ENCODE peak calls at places on chromosome 7, in eight cellular contexts. S is uterus, C is upper lobe of right lung, M is cardiac muscle cell, E is stomach, Q is lung, K is adrenal gland, G is OCI-LY7. A is an unnamed sample. For H3K4me1, the result is how much of the 10 kb centered on the place peaks cover.

GRCh38 chr7:21617916-21618390 is 75.1 kb downstream of the DNAH11 start:
- DNase-seq in Q (peak), C (no peak), K (peak), G (no peak), S (no peak), M (no peak), E (no peak), A (peak)

GRCh38 chr7:726084-726853 is at the start of gene DNAAF5:
- DNase-seq in K (peak), G (peak), M (peak), S (peak), Q (peak), C (peak), E (peak), A (peak)

GRCh38 chr7:2066251-2066919 is 166.4 kb downstream of the MAD1L1 start:
- DNase-seq in M (no peak), E (no peak), S (no peak), K (no peak), Q (no peak), G (peak), C (no peak), A (no peak)

GRCh38 chr7:75611557-75612178 is 119.5 kb downstream of the SPDYE5 start:
- DNase-seq in K (peak), E (peak), Q (peak), G (no peak), M (peak), S (peak), C (peak), A (peak)

GRCh38 chr7:1103009-1103788 is 15.3 kb downstream of the GPER1 start:
- DNase-seq in E (no peak), M (no peak), Q (no peak), S (no peak), C (no peak), G (no peak), K (no peak), A (no peak)

GRCh38 chr7:49398236-49398635 is 375.2 kb upstream of the VWC2 start:
- DNase-seq in E (no peak), C (no peak), K (no peak), G (no peak), Q (no peak), M (no peak), S (no peak), A (peak)

GRCh38 chr7:50356212-50356944 is 51.9 kb downstream of the IKZF1 start:
- DNase-seq in K (no peak), C (peak), Q (peak), E (no peak), S (no peak), M (no peak), G (no peak), A (peak)

GRCh38 chr7:47584128-47584865 is 2.4 kb upstream of the TNS3 start:
- DNase-seq in Q (no peak), S (no peak), M (no peak), C (no peak), G (no peak), K (no peak), E (no peak), A (no peak)

GRCh38 chr7:45399069-45399468 is 175.1 kb upstream of the ADCY1 start:
- DNase-seq in S (no peak), G (no peak), C (no peak), M (no peak), Q (no peak), K (no peak), E (no peak), A (no peak)

GRCh38 chr7:101630591-101630990 is 1.5 kb upstream of the MYL10 start:
- DNase-seq in G (no peak), S (no peak), C (no peak), E (no peak), Q (no peak), M (no peak), K (no peak), A (no peak)

GRCh38 chr7:37480026-37480425 is 31.4 kb upstream of the ELMO1 start:
- DNase-seq in G (no peak), S (no peak), C (no peak), E (no peak), K (no peak), M (no peak), Q (no peak), A (no peak)

GRCh38 chr7:46032936-46033335 is 111.9 kb upstream of the IGFBP3 start:
- DNase-seq in E (no peak), Q (no peak), K (no peak), M (no peak), G (no peak), C (no peak), S (no peak), A (no peak)

GRCh38 chr7:86776136-86776535 is 132.4 kb downstream of the GRM3 start:
- DNase-seq in K (no peak), S (no peak), G (no peak), Q (no peak), C (no peak), E (no peak), M (no peak), A (no peak)

GRCh38 chr7:16791895-16792294 is 12.9 kb downstream of the AGR2 start:
- DNase-seq in C (no peak), E (no peak), Q (no peak), M (no peak), G (no peak), S (no peak), K (no peak), A (no peak)

GRCh38 chr7:156895024-156895780 is 2.2 kb upstream of the LMBR1 start:
- DNase-seq in K (no peak), Q (peak), C (no peak), S (no peak), E (no peak), M (no peak), G (peak), A (no peak)

GRCh38 chr7:21722371-21722770 is 179.5 kb downstream of the DNAH11 start:
- DNase-seq in G (no peak), C (no peak), E (no peak), S (no peak), M (no peak), Q (no peak), K (no peak), A (no peak)

GRCh38 chr7:28981282-28981555 is 23.1 kb upstream of the TRIL start:
- DNase-seq in M (no peak), E (no peak), K (no peak), Q (no peak), C (no peak), S (no peak), G (no peak), A (no peak)

GRCh38 chr7:5633161-5634106 is 148.0 kb downstream of the RNF216 start:
- DNase-seq in Q (no peak), M (no peak), S (no peak), C (peak), K (no peak), G (no peak), E (no peak), A (no peak)

GRCh38 chr7:86207740-86208139 is 436.0 kb upstream of the GRM3 start:
- DNase-seq in E (no peak), S (no peak), C (no peak), G (no peak), K (no peak), Q (no peak), M (no peak), A (no peak)

GRCh38 chr7:129855234-129855673 is 97.5 kb downstream of the UBE2H start:
- DNase-seq in K (no peak), S (no peak), E (no peak), G (no peak), Q (no peak), C (no peak), M (no peak), A (no peak)
- H3K4me1 ChIP-seq in K (half or more), S (under half), E (under half), G (under half), Q (under half), C (under half), M (under half), A (half or more)

GRCh38 chr7:150341263-150342118 is at the start of gene RARRES2:
- DNase-seq in K (peak), C (peak), Q (peak), S (peak), G (no peak), E (peak), M (peak), A (peak)
- H3K4me3 ChIP-seq in K (peak), C (peak), Q (peak), S (peak), G (no peak), E (peak), M (peak), A (peak)

GRCh38 chr7:90248706-90249105 is 3.7 kb downstream of the CFAP69 start:
- DNase-seq in Q (no peak), E (no peak), G (no peak), S (no peak), C (no peak), M (no peak), K (no peak), A (no peak)

GRCh38 chr7:90242369-90243168 is 2.4 kb upstream of the CFAP69 start:
- DNase-seq in C (no peak), M (no peak), S (no peak), Q (no peak), G (peak), K (no peak), E (no peak), A (no peak)

GRCh38 chr7:90244565-90244908 is 437 bp upstream of the CFAP69 start:
- DNase-seq in Q (no peak), G (no peak), K (no peak), C (no peak), S (no peak), E (no peak), M (no peak), A (no peak)

GRCh38 chr7:90246184-90246583 is 1.2 kb downstream of the CFAP69 start:
- DNase-seq in Q (no peak), S (no peak), C (no peak), K (no peak), M (peak), G (no peak), E (no peak), A (no peak)

GRCh38 chr7:90244909-90245841 is at the start of gene CFAP69:
- DNase-seq in Q (peak), E (peak), C (peak), K (peak), S (peak), M (peak), G (no peak), A (peak)
- TF ChIP-seq CTCF in Q (no peak), E (no peak), C (peak), K (peak), S (peak), M (peak), G (no peak), A (peak)

DNA sequence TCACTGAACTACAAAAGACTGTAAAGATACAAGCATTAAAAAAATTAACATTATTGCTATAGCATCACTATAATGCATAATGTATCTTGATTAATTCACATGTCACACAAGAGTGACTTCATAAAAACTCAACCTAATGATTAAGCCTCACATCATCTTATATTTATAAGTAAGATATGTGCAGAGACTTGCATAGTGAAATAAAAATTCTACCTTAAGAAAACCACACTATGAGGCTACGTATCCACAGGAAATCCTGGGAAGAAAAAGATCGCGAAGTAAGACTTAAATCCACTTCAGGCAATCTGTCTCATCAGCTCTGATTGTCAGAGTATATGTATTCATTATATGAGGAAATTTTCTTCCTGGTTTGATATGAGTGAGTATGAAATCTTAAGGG is 160.0 kb downstream of the SLC25A13 start:
- DNase-seq in C (no peak), Q (no peak), G (no peak), S (no peak), M (no peak), E (no peak), K (no peak), A (no peak)
- H3K4me1 ChIP-seq in C (under half), Q (under half), G (under half), S (under half), M (under half), E (under half), K (under half), A (under half)

GRCh38 chr7:130940907-130941306 is 206.9 kb upstream of the KLF14 start:
- DNase-seq in Q (no peak), G (no peak), M (no peak), E (no peak), S (no peak), C (no peak), K (no peak), A (no peak)
- H3K4me3 ChIP-seq in Q (no peak), G (peak), M (no peak), E (peak), S (peak), C (peak), K (peak), A (peak)

GRCh38 chr7:66844552-66845381 is 76.3 kb upstream of the TMEM248 start:
- DNase-seq in M (peak), G (peak), K (peak), S (peak), Q (peak), C (peak), E (peak), A (peak)
- TF ChIP-seq CTCF in M (peak), G (peak), K (peak), S (peak), Q (no peak), C (peak), E (no peak), A (peak)

DNA sequence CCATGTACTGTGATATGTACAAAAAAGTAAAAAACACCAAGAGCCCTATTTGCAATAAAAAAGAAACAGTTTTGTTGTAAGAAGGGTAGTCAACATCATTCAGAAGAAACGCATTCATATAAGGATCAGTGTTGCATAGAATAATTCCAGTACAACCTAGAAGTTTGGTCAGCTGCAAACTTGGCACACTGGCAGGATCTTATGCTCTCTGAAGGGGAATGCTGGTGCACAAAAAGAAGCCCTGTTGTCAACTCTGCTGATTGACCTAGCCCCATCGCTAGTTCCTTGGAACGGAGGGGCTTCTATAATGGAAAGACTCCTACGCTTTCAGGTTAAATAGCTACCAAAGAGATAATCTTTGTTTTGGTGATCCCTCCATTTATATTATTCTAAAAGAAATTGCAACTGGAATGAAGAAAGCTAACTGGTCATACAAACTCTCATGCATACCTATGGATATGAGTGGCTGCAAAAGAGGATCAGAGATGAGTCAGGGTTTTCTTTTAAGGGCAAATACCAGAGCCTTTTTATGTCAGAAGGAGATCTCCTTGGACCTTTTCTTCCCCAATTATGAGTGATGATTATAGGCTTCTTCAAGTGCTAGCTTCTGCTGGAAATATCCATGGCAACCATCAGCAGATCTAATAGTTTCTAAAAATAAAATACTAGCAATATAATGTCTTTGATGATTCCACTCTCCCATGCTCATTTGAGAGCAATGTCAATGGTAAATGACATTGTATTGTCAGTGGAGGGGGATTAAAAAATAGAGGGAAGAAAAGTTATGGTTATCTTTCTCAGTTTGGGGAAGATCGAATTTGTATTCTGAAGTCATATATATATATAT is 312.4 kb upstream of the CACNA2D1 start:
- DNase-seq in Q (no peak), G (no peak), M (no peak), E (no peak), S (no peak), K (no peak), C (no peak), A (no peak)
- H3K4me1 ChIP-seq in Q (under half), G (under half), M (under half), E (under half), S (under half), K (under half), C (under half), A (under half)

GRCh38 chr7:116731737-116732335 is 59.8 kb downstream of the MET start:
- DNase-seq in G (no peak), K (no peak), Q (no peak), M (no peak), E (no peak), S (no peak), C (no peak), A (no peak)
- H3K4me3 ChIP-seq in G (no peak), K (no peak), Q (no peak), M (no peak), E (no peak), S (no peak), C (no peak), A (no peak)

A was measured in left ventricle myocardium inferior.